ENCODE peak calls at places on chromosomes 16 and 17, in eight cellular contexts. One of them, this sample, is unnamed.

GRCh38 chr16:47917118-47917517 is 238.7 kb downstream of the ABCC12 start:
- DNase-seq in left lobe of liver: no peak
- DNase-seq in mesenchymal stem cell: no peak
- DNase-seq in fibroblast of gingiva: no peak
- DNase-seq in RWPE2: no peak
- DNase-seq in HS-5: no peak
- DNase-seq in mucosa of gallbladder: no peak
- DNase-seq in EH: no peak
- DNase-seq in this sample: no peak

GRCh38 chr17:74861554-74862107 is 1.9 kb upstream of the GRIN2C start:
- DNase-seq in EH: no peak
- DNase-seq in mesenchymal stem cell: no peak
- DNase-seq in mucosa of gallbladder: no peak
- DNase-seq in left lobe of liver: no peak
- DNase-seq in RWPE2: no peak
- DNase-seq in fibroblast of gingiva: no peak
- DNase-seq in HS-5: no peak
- DNase-seq in this sample: no peak

GRCh38 chr17:82754297-82755208 is 2.7 kb downstream of the TBCD start:
- DNase-seq in fibroblast of gingiva: no peak
- DNase-seq in mucosa of gallbladder: peak; percentile 65
- DNase-seq in EH: no peak
- DNase-seq in left lobe of liver: no peak
- DNase-seq in RWPE2: no peak
- DNase-seq in mesenchymal stem cell: no peak
- DNase-seq in HS-5: no peak
- DNase-seq in this sample: no peak

GRCh38 chr17:37358098-37358829 is 17.5 kb upstream of the C17orf78 start:
- DNase-seq in HS-5: no peak
- DNase-seq in left lobe of liver: peak; percentile 61
- DNase-seq in mesenchymal stem cell: peak; percentile 84
- DNase-seq in EH: peak; percentile 55
- DNase-seq in mucosa of gallbladder: peak; percentile 21
- DNase-seq in RWPE2: peak; percentile 64
- DNase-seq in fibroblast of gingiva: peak; percentile 18
- DNase-seq in this sample: peak; percentile 16

GRCh38 chr17:78838574-78839005 is 2.0 kb downstream of the USP36 start:
- DNase-seq in fibroblast of gingiva: no peak
- DNase-seq in RWPE2: no peak
- DNase-seq in mesenchymal stem cell: no peak
- DNase-seq in EH: no peak
- DNase-seq in HS-5: no peak
- DNase-seq in left lobe of liver: peak; percentile 77
- DNase-seq in mucosa of gallbladder: no peak
- DNase-seq in this sample: no peak

GRCh38 chr16:22093952-22094351 is 1.6 kb downstream of the VWA3A start:
- DNase-seq in fibroblast of gingiva: no peak
- DNase-seq in left lobe of liver: no peak
- DNase-seq in EH: no peak
- DNase-seq in HS-5: no peak
- DNase-seq in RWPE2: no peak
- DNase-seq in mesenchymal stem cell: no peak
- DNase-seq in mucosa of gallbladder: no peak
- DNase-seq in this sample: no peak

GRCh38 chr16:62899737-62900136 is 863.5 kb upstream of the CDH8 start:
- DNase-seq in RWPE2: no peak
- DNase-seq in mucosa of gallbladder: no peak
- DNase-seq in EH: no peak
- DNase-seq in left lobe of liver: no peak
- DNase-seq in fibroblast of gingiva: no peak
- DNase-seq in HS-5: no peak
- DNase-seq in mesenchymal stem cell: no peak
- DNase-seq in this sample: no peak

GRCh38 chr16:89534147-89534788 is 26.1 kb downstream of the SPG7 start:
- DNase-seq in RWPE2: no peak
- DNase-seq in HS-5: no peak
- DNase-seq in EH: no peak
- DNase-seq in fibroblast of gingiva: peak; percentile 77
- DNase-seq in left lobe of liver: no peak
- DNase-seq in mucosa of gallbladder: peak; percentile 38
- DNase-seq in mesenchymal stem cell: peak; percentile 52
- DNase-seq in this sample: peak; percentile 21

GRCh38 chr16:88971371-88972097 is 5.5 kb downstream of the CBFA2T3 start:
- DNase-seq in fibroblast of gingiva: no peak
- DNase-seq in mesenchymal stem cell: no peak
- DNase-seq in mucosa of gallbladder: no peak
- DNase-seq in left lobe of liver: no peak
- DNase-seq in HS-5: no peak
- DNase-seq in EH: no peak
- DNase-seq in RWPE2: no peak
- DNase-seq in this sample: peak; percentile 59

GRCh38 chr17:65514082-65514481 is 47.4 kb downstream of the AXIN2 start:
- DNase-seq in mesenchymal stem cell: no peak
- DNase-seq in fibroblast of gingiva: peak; percentile 66
- DNase-seq in mucosa of gallbladder: no peak
- DNase-seq in HS-5: peak; percentile 25
- DNase-seq in left lobe of liver: no peak
- DNase-seq in RWPE2: peak; percentile 9
- DNase-seq in EH: peak; percentile 77
- DNase-seq in this sample: no peak

GRCh38 chr16:68265078-68265925 is 976 bp downstream of the SLC7A6 start:
- DNase-seq in HS-5: peak; percentile 83
- DNase-seq in mesenchymal stem cell: peak; percentile 83
- DNase-seq in left lobe of liver: no peak
- DNase-seq in mucosa of gallbladder: no peak
- DNase-seq in RWPE2: no peak
- DNase-seq in fibroblast of gingiva: peak; percentile 77
- DNase-seq in EH: peak; percentile 95
- DNase-seq in this sample: no peak

GRCh38 chr17:66547170-66547865 is 244.9 kb downstream of the PRKCA start:
- DNase-seq in left lobe of liver: no peak
- DNase-seq in mesenchymal stem cell: peak; percentile 71
- DNase-seq in EH: no peak
- DNase-seq in mucosa of gallbladder: no peak
- DNase-seq in RWPE2: no peak
- DNase-seq in HS-5: no peak
- DNase-seq in fibroblast of gingiva: no peak
- DNase-seq in this sample: no peak

GRCh38 chr17:37283414-37283961 is 92.3 kb upstream of the C17orf78 start:
- DNase-seq in mesenchymal stem cell: no peak
- DNase-seq in HS-5: no peak
- DNase-seq in left lobe of liver: no peak
- DNase-seq in mucosa of gallbladder: no peak
- DNase-seq in fibroblast of gingiva: peak; percentile 84
- DNase-seq in EH: peak; percentile 67
- DNase-seq in RWPE2: no peak
- DNase-seq in this sample: no peak

GRCh38 chr16:72946474-72947194 is 101.3 kb downstream of the ZFHX3 start:
- DNase-seq in mesenchymal stem cell: no peak
- DNase-seq in left lobe of liver: peak; percentile 87
- DNase-seq in HS-5: no peak
- DNase-seq in EH: no peak
- DNase-seq in fibroblast of gingiva: no peak
- DNase-seq in RWPE2: no peak
- DNase-seq in mucosa of gallbladder: peak; percentile 64
- DNase-seq in this sample: no peak

GRCh38 chr16:11799509-11800384 is 2.7 kb upstream of the ZC3H7A start:
- DNase-seq in EH: no peak
- DNase-seq in fibroblast of gingiva: no peak
- DNase-seq in mucosa of gallbladder: no peak
- DNase-seq in mesenchymal stem cell: no peak
- DNase-seq in HS-5: no peak
- DNase-seq in RWPE2: no peak
- DNase-seq in left lobe of liver: no peak
- DNase-seq in this sample: no peak

GRCh38 chr16:19135896-19136438 is 22.2 kb downstream of the ITPRIPL2 start:
- DNase-seq in mesenchymal stem cell: no peak
- DNase-seq in HS-5: no peak
- DNase-seq in mucosa of gallbladder: peak; percentile 71
- DNase-seq in left lobe of liver: no peak
- DNase-seq in fibroblast of gingiva: no peak
- DNase-seq in RWPE2: peak; percentile 91
- DNase-seq in EH: peak; percentile 65
- DNase-seq in this sample: no peak

GRCh38 chr16:24070851-24071250 is 185.3 kb upstream of the CACNG3 start:
- DNase-seq in EH: peak; percentile 3
- DNase-seq in fibroblast of gingiva: no peak
- DNase-seq in left lobe of liver: no peak
- DNase-seq in HS-5: no peak
- DNase-seq in mesenchymal stem cell: no peak
- DNase-seq in RWPE2: no peak
- DNase-seq in mucosa of gallbladder: no peak
- DNase-seq in this sample: no peak

GRCh38 chr17:7393613-7394451 is 493 bp downstream of the PLSCR3 start:
- DNase-seq in HS-5: no peak
- DNase-seq in mesenchymal stem cell: peak; percentile 41
- DNase-seq in left lobe of liver: no peak
- DNase-seq in EH: peak; percentile 37
- DNase-seq in fibroblast of gingiva: no peak
- DNase-seq in RWPE2: peak; percentile 72
- DNase-seq in mucosa of gallbladder: no peak
- DNase-seq in this sample: no peak

GRCh38 chr16:2236362-2237075 is at the start of gene DNASE1L2:
- DNase-seq in fibroblast of gingiva: peak; percentile 14
- DNase-seq in HS-5: no peak
- DNase-seq in left lobe of liver: no peak
- DNase-seq in mucosa of gallbladder: no peak
- DNase-seq in mesenchymal stem cell: peak; percentile 41
- DNase-seq in EH: peak; percentile 50
- DNase-seq in RWPE2: no peak
- DNase-seq in this sample: no peak

GRCh38 chr17:51371732-51372151 is 111.4 kb downstream of the UTP18 start:
- DNase-seq in mucosa of gallbladder: peak; percentile 51
- DNase-seq in HS-5: no peak
- DNase-seq in RWPE2: no peak
- DNase-seq in mesenchymal stem cell: peak; percentile 18
- DNase-seq in left lobe of liver: peak; percentile 64
- DNase-seq in fibroblast of gingiva: peak; percentile 16
- DNase-seq in EH: peak; percentile 58
- DNase-seq in this sample: no peak

GRCh38 chr16:69709456-69710084 is 16.8 kb downstream of the NQO1 start:
- DNase-seq in HS-5: peak; percentile 32
- DNase-seq in left lobe of liver: no peak
- DNase-seq in mesenchymal stem cell: peak; percentile 74
- DNase-seq in mucosa of gallbladder: no peak
- DNase-seq in fibroblast of gingiva: peak; percentile 49
- DNase-seq in RWPE2: no peak
- DNase-seq in EH: peak; percentile 74
- DNase-seq in this sample: no peak

GRCh38 chr17:49046912-49047311 is 49.7 kb downstream of the IGF2BP1 start:
- DNase-seq in EH: no peak
- DNase-seq in RWPE2: no peak
- DNase-seq in mesenchymal stem cell: no peak
- DNase-seq in mucosa of gallbladder: no peak
- DNase-seq in HS-5: no peak
- DNase-seq in fibroblast of gingiva: no peak
- DNase-seq in left lobe of liver: no peak
- DNase-seq in this sample: no peak

GRCh38 chr17:76394166-76394565 is 9.8 kb downstream of the SPHK1 start:
- DNase-seq in HS-5: no peak
- DNase-seq in EH: no peak
- DNase-seq in mucosa of gallbladder: no peak
- DNase-seq in fibroblast of gingiva: no peak
- DNase-seq in mesenchymal stem cell: no peak
- DNase-seq in RWPE2: peak; percentile 76
- DNase-seq in left lobe of liver: no peak
- DNase-seq in this sample: no peak

GRCh38 chr16:12228607-12229499 is 252.3 kb downstream of the SNX29 start:
- DNase-seq in mesenchymal stem cell: peak; percentile 65
- DNase-seq in RWPE2: no peak
- DNase-seq in left lobe of liver: no peak
- DNase-seq in HS-5: no peak
- DNase-seq in mucosa of gallbladder: peak; percentile 31
- DNase-seq in EH: peak; percentile 87
- DNase-seq in fibroblast of gingiva: peak; percentile 86
- DNase-seq in this sample: peak; percentile 20

GRCh38 chr17:39244016-39244599 is 18.4 kb upstream of the STAC2 start:
- DNase-seq in mucosa of gallbladder: no peak
- DNase-seq in fibroblast of gingiva: no peak
- DNase-seq in left lobe of liver: no peak
- DNase-seq in RWPE2: no peak
- DNase-seq in EH: no peak
- DNase-seq in HS-5: no peak
- DNase-seq in mesenchymal stem cell: no peak
- DNase-seq in this sample: no peak

GRCh38 chr17:20267459-20267842 is 199.9 kb downstream of the LGALS9B start:
- DNase-seq in mesenchymal stem cell: no peak
- DNase-seq in fibroblast of gingiva: no peak
- DNase-seq in left lobe of liver: no peak
- DNase-seq in HS-5: no peak
- DNase-seq in EH: no peak
- DNase-seq in mucosa of gallbladder: no peak
- DNase-seq in RWPE2: no peak
- DNase-seq in this sample: no peak

GRCh38 chr17:50034504-50035364 is 21.2 kb upstream of the ITGA3 start:
- DNase-seq in mucosa of gallbladder: no peak
- DNase-seq in fibroblast of gingiva: no peak
- DNase-seq in mesenchymal stem cell: no peak
- DNase-seq in EH: no peak
- DNase-seq in left lobe of liver: no peak
- DNase-seq in HS-5: no peak
- DNase-seq in RWPE2: no peak
- DNase-seq in this sample: no peak

GRCh38 chr16:4109250-4109736 is 6.9 kb downstream of the ADCY9 start:
- DNase-seq in EH: no peak
- DNase-seq in fibroblast of gingiva: no peak
- DNase-seq in left lobe of liver: no peak
- DNase-seq in mucosa of gallbladder: peak; percentile 33
- DNase-seq in HS-5: no peak
- DNase-seq in mesenchymal stem cell: no peak
- DNase-seq in RWPE2: no peak
- DNase-seq in this sample: no peak

GRCh38 chr16:75329933-75330332 is 78.5 kb upstream of the BCAR1 start:
- DNase-seq in HS-5: no peak
- DNase-seq in mesenchymal stem cell: no peak
- DNase-seq in EH: no peak
- DNase-seq in fibroblast of gingiva: no peak
- DNase-seq in mucosa of gallbladder: no peak
- DNase-seq in left lobe of liver: no peak
- DNase-seq in RWPE2: no peak
- DNase-seq in this sample: no peak

GRCh38 chr17:907725-908124 is 71.9 kb downstream of the NXN start:
- DNase-seq in mesenchymal stem cell: no peak
- DNase-seq in mucosa of gallbladder: no peak
- DNase-seq in fibroblast of gingiva: no peak
- DNase-seq in RWPE2: no peak
- DNase-seq in left lobe of liver: no peak
- DNase-seq in EH: no peak
- DNase-seq in HS-5: no peak
- DNase-seq in this sample: no peak

GRCh38 chr17:78840530-78840779 is 159 bp downstream of the USP36 start:
- DNase-seq in mesenchymal stem cell: no peak
- DNase-seq in RWPE2: no peak
- DNase-seq in fibroblast of gingiva: no peak
- DNase-seq in left lobe of liver: no peak
- DNase-seq in HS-5: no peak
- DNase-seq in EH: no peak
- DNase-seq in mucosa of gallbladder: no peak
- DNase-seq in this sample: no peak

GRCh38 chr16:86074651-86075487 is 175.9 kb downstream of the IRF8 start:
- DNase-seq in mucosa of gallbladder: no peak
- DNase-seq in fibroblast of gingiva: no peak
- DNase-seq in mesenchymal stem cell: peak; percentile 96
- DNase-seq in RWPE2: peak; percentile 52
- DNase-seq in EH: peak; percentile 34
- DNase-seq in HS-5: no peak
- DNase-seq in left lobe of liver: no peak
- DNase-seq in this sample: no peak

GRCh38 chr17:47604268-47604927 is 45.3 kb upstream of the KPNB1 start:
- DNase-seq in left lobe of liver: no peak
- DNase-seq in HS-5: no peak
- DNase-seq in RWPE2: no peak
- DNase-seq in fibroblast of gingiva: peak; percentile 71
- DNase-seq in mesenchymal stem cell: peak; percentile 58
- DNase-seq in EH: peak; percentile 25
- DNase-seq in mucosa of gallbladder: no peak
- DNase-seq in this sample: no peak

This sample was measured in activated B cell treated with CpG ODN at 0.5 μM for 24 hours.